ENCODE peak calls at places on chromosomes 13 and 19, in ten cellular contexts. One of them, this sample, is unnamed.

GRCh38 chr13:51995677-51996551 is 15.3 kb downstream of the ATP7B start:
- DNase-seq in T-helper 2 cell: no peak
- DNase-seq in GM12864: no peak
- DNase-seq in naive thymus-derived CD8-positive, alpha-beta T cell: no peak
- DNase-seq in NCI-H2029 treated with DMSO at 0.1 percent for 48 hours: no peak
- DNase-seq in AG10803: peak
- DNase-seq in activated CD4-positive, CD25-positive, alpha-beta regulatory T cell: no peak
- DNase-seq in stimulated activated CD4-positive, alpha-beta T cell treated with anti-CD3 and anti-CD28 coated beads, Interleukin-2, amount 100 ng/mL, for 48 hours: no peak
- DNase-seq in Calu3: no peak
- DNase-seq in islet precursor cell: no peak
- DNase-seq in this sample: peak

GRCh38 chr19:31448221-31448657 is 99.0 kb upstream of the TSHZ3 start:
- DNase-seq in stimulated activated CD4-positive, alpha-beta T cell treated with anti-CD3 and anti-CD28 coated beads, Interleukin-2, amount 100 ng/mL, for 48 hours: no peak
- DNase-seq in NCI-H2029 treated with DMSO at 0.1 percent for 48 hours: peak
- DNase-seq in islet precursor cell: peak
- DNase-seq in activated CD4-positive, CD25-positive, alpha-beta regulatory T cell: no peak
- DNase-seq in GM12864: no peak
- DNase-seq in AG10803: peak
- DNase-seq in T-helper 2 cell: no peak
- DNase-seq in Calu3: no peak
- DNase-seq in naive thymus-derived CD8-positive, alpha-beta T cell: no peak
- DNase-seq in this sample: no peak

GRCh38 chr13:109784590-109785140 is 1.7 kb downstream of the IRS2 start:
- DNase-seq in activated CD4-positive, CD25-positive, alpha-beta regulatory T cell: peak
- DNase-seq in GM12864: no peak
- DNase-seq in naive thymus-derived CD8-positive, alpha-beta T cell: peak
- DNase-seq in T-helper 2 cell: peak
- DNase-seq in Calu3: peak
- DNase-seq in stimulated activated CD4-positive, alpha-beta T cell treated with anti-CD3 and anti-CD28 coated beads, Interleukin-2, amount 100 ng/mL, for 48 hours: peak
- DNase-seq in AG10803: peak
- DNase-seq in NCI-H2029 treated with DMSO at 0.1 percent for 48 hours: peak
- DNase-seq in islet precursor cell: peak
- DNase-seq in this sample: no peak

GRCh38 chr13:53513199-53513598 is 484.6 kb downstream of the OLFM4 start:
- DNase-seq in naive thymus-derived CD8-positive, alpha-beta T cell: no peak
- DNase-seq in GM12864: no peak
- DNase-seq in Calu3: no peak
- DNase-seq in AG10803: no peak
- DNase-seq in NCI-H2029 treated with DMSO at 0.1 percent for 48 hours: no peak
- DNase-seq in islet precursor cell: no peak
- DNase-seq in stimulated activated CD4-positive, alpha-beta T cell treated with anti-CD3 and anti-CD28 coated beads, Interleukin-2, amount 100 ng/mL, for 48 hours: no peak
- DNase-seq in T-helper 2 cell: no peak
- DNase-seq in activated CD4-positive, CD25-positive, alpha-beta regulatory T cell: no peak
- DNase-seq in this sample: no peak

GRCh38 chr19:16737909-16738308 is 18.3 kb downstream of the NWD1 start:
- DNase-seq in T-helper 2 cell: no peak
- DNase-seq in islet precursor cell: no peak
- DNase-seq in GM12864: no peak
- DNase-seq in Calu3: no peak
- DNase-seq in AG10803: no peak
- DNase-seq in stimulated activated CD4-positive, alpha-beta T cell treated with anti-CD3 and anti-CD28 coated beads, Interleukin-2, amount 100 ng/mL, for 48 hours: no peak
- DNase-seq in activated CD4-positive, CD25-positive, alpha-beta regulatory T cell: no peak
- DNase-seq in NCI-H2029 treated with DMSO at 0.1 percent for 48 hours: peak
- DNase-seq in naive thymus-derived CD8-positive, alpha-beta T cell: no peak
- DNase-seq in this sample: no peak

GRCh38 chr13:28574617-28575142 is 79.8 kb upstream of the FLT1 start:
- DNase-seq in T-helper 2 cell: no peak
- DNase-seq in GM12864: peak
- DNase-seq in activated CD4-positive, CD25-positive, alpha-beta regulatory T cell: no peak
- DNase-seq in Calu3: peak
- DNase-seq in naive thymus-derived CD8-positive, alpha-beta T cell: no peak
- DNase-seq in NCI-H2029 treated with DMSO at 0.1 percent for 48 hours: no peak
- DNase-seq in islet precursor cell: peak
- DNase-seq in stimulated activated CD4-positive, alpha-beta T cell treated with anti-CD3 and anti-CD28 coated beads, Interleukin-2, amount 100 ng/mL, for 48 hours: no peak
- DNase-seq in AG10803: peak
- DNase-seq in this sample: peak

GRCh38 chr19:4301590-4302237 is 475 bp downstream of the TMIGD2 start:
- DNase-seq in Calu3: no peak
- DNase-seq in GM12864: no peak
- DNase-seq in stimulated activated CD4-positive, alpha-beta T cell treated with anti-CD3 and anti-CD28 coated beads, Interleukin-2, amount 100 ng/mL, for 48 hours: no peak
- DNase-seq in NCI-H2029 treated with DMSO at 0.1 percent for 48 hours: no peak
- DNase-seq in islet precursor cell: peak
- DNase-seq in T-helper 2 cell: no peak
- DNase-seq in AG10803: no peak
- DNase-seq in naive thymus-derived CD8-positive, alpha-beta T cell: no peak
- DNase-seq in activated CD4-positive, CD25-positive, alpha-beta regulatory T cell: no peak
- DNase-seq in this sample: no peak

GRCh38 chr19:39412867-39413268 is 399 bp downstream of the PLEKHG2 start:
- DNase-seq in NCI-H2029 treated with DMSO at 0.1 percent for 48 hours: no peak
- DNase-seq in GM12864: no peak
- DNase-seq in Calu3: no peak
- DNase-seq in islet precursor cell: no peak
- DNase-seq in activated CD4-positive, CD25-positive, alpha-beta regulatory T cell: no peak
- DNase-seq in T-helper 2 cell: no peak
- DNase-seq in AG10803: no peak
- DNase-seq in naive thymus-derived CD8-positive, alpha-beta T cell: no peak
- DNase-seq in stimulated activated CD4-positive, alpha-beta T cell treated with anti-CD3 and anti-CD28 coated beads, Interleukin-2, amount 100 ng/mL, for 48 hours: no peak
- DNase-seq in this sample: no peak

GRCh38 chr19:2618611-2619010 is 83.9 kb downstream of the GNG7 start:
- DNase-seq in stimulated activated CD4-positive, alpha-beta T cell treated with anti-CD3 and anti-CD28 coated beads, Interleukin-2, amount 100 ng/mL, for 48 hours: peak
- DNase-seq in activated CD4-positive, CD25-positive, alpha-beta regulatory T cell: peak
- DNase-seq in naive thymus-derived CD8-positive, alpha-beta T cell: peak
- DNase-seq in islet precursor cell: no peak
- DNase-seq in NCI-H2029 treated with DMSO at 0.1 percent for 48 hours: no peak
- DNase-seq in AG10803: peak
- DNase-seq in GM12864: no peak
- DNase-seq in Calu3: peak
- DNase-seq in T-helper 2 cell: peak
- DNase-seq in this sample: peak

GRCh38 chr19:45952691-45953505 is 20.8 kb downstream of the NOVA2 start:
- DNase-seq in naive thymus-derived CD8-positive, alpha-beta T cell: no peak
- DNase-seq in stimulated activated CD4-positive, alpha-beta T cell treated with anti-CD3 and anti-CD28 coated beads, Interleukin-2, amount 100 ng/mL, for 48 hours: peak
- DNase-seq in AG10803: peak
- DNase-seq in Calu3: peak
- DNase-seq in GM12864: peak
- DNase-seq in activated CD4-positive, CD25-positive, alpha-beta regulatory T cell: no peak
- DNase-seq in T-helper 2 cell: peak
- DNase-seq in NCI-H2029 treated with DMSO at 0.1 percent for 48 hours: peak
- DNase-seq in islet precursor cell: peak
- DNase-seq in this sample: peak

This sample was measured in GDM1.